ENCODE peak calls at places on chromosomes 12 and 14, in five cellular contexts. A is adrenal gland, W is A549, X is endothelial cell of umbilical vein, T is stomach. I is an unnamed sample.

GRCh38 chr12:93325855-93326254 is 51.9 kb upstream of the NUDT4 start:
- DNase-seq in A (no peak), X (no peak), W (no peak), T (no peak), I (peak)

GRCh38 chr14:70181276-70181675 is 7.5 kb downstream of the SLC8A3 start:
- DNase-seq in T (no peak), W (no peak), X (no peak), A (no peak), I (no peak)

GRCh38 chr12:6053541-6053940 is 70.9 kb downstream of the VWF start:
- DNase-seq in A (no peak), W (no peak), T (no peak), X (peak), I (no peak)

GRCh38 chr12:53217049-53217929 is 10.2 kb upstream of the ITGB7 start:
- DNase-seq in W (no peak), T (peak), A (peak), X (no peak), I (no peak)

GRCh38 chr14:79274641-79275366 is 936.5 kb downstream of the DIO2 start:
- DNase-seq in A (no peak), T (no peak), X (no peak), W (no peak), I (no peak)

GRCh38 chr12:107818984-107819383 is 44.5 kb downstream of the ASCL4 start:
- DNase-seq in W (no peak), T (no peak), X (no peak), A (peak), I (peak)

GRCh38 chr12:68871899-68872298 is 61.1 kb downstream of the CPM start:
- DNase-seq in X (peak), T (no peak), W (no peak), A (no peak), I (no peak)

GRCh38 chr12:96497800-96498199 is 8.4 kb downstream of the CFAP54 start:
- DNase-seq in A (no peak), W (no peak), T (no peak), X (no peak), I (no peak)

GRCh38 chr12:114726092-114726710 is 42.2 kb upstream of the TBX3 start:
- DNase-seq in A (peak), W (no peak), T (no peak), X (no peak), I (no peak)

GRCh38 chr12:77232045-77232444 is 166.7 kb upstream of the E2F7 start:
- DNase-seq in W (no peak), X (no peak), A (no peak), T (no peak), I (no peak)

GRCh38 chr12:123660328-123660727 is 10.6 kb upstream of the TCTN2 start:
- DNase-seq in T (no peak), A (no peak), X (no peak), W (peak), I (peak)

GRCh38 chr14:35088514-35088913 is 33.3 kb downstream of the PPP2R3C start:
- DNase-seq in A (no peak), W (no peak), T (no peak), X (no peak), I (no peak)

GRCh38 chr14:94341654-94342333 is 18.7 kb upstream of the SERPINA6 start:
- DNase-seq in X (no peak), T (no peak), W (no peak), A (no peak), I (no peak)

GRCh38 chr12:77500124-77500523 is 330.6 kb upstream of the NAV3 start:
- DNase-seq in T (no peak), X (no peak), A (no peak), W (no peak), I (no peak)

GRCh38 chr12:4118017-4118510 is 155.5 kb upstream of the CCND2 start:
- DNase-seq in T (no peak), A (peak), X (no peak), W (no peak), I (no peak)

GRCh38 chr12:11812558-11813421 is 163.3 kb downstream of the ETV6 start:
- DNase-seq in X (peak), T (no peak), W (no peak), A (peak), I (no peak)

GRCh38 chr12:43692064-43692463 is 66.5 kb downstream of the PUS7L start:
- DNase-seq in X (peak), W (no peak), A (no peak), T (no peak), I (peak)

GRCh38 chr14:99116741-99117295 is 155.2 kb downstream of the BCL11B start:
- DNase-seq in W (no peak), A (no peak), T (no peak), X (no peak), I (no peak)

GRCh38 chr14:36398463-36399291 is 78.2 kb upstream of the MBIP start:
- DNase-seq in A (no peak), T (no peak), X (no peak), W (no peak), I (no peak)

GRCh38 chr12:102957339-102958050 is at the start of gene ASCL1:
- DNase-seq in A (no peak), W (no peak), T (no peak), X (peak), I (no peak)

GRCh38 chr14:94386085-94387031 is 2.0 kb downstream of the SERPINA1 start:
- DNase-seq in W (no peak), A (no peak), T (no peak), X (no peak), I (no peak)

GRCh38 chr12:87302126-87302732 is 727.0 kb downstream of the C12orf50 start:
- DNase-seq in W (no peak), T (no peak), A (no peak), X (no peak), I (no peak)

GRCh38 chr12:14846042-14846587 is 2.8 kb upstream of the ART4 start:
- DNase-seq in T (no peak), A (no peak), W (no peak), X (peak), I (no peak)

GRCh38 chr14:73744175-73744867 is 30.1 kb upstream of the PNMA1 start:
- DNase-seq in A (peak), X (no peak), W (no peak), T (no peak), I (no peak)

GRCh38 chr12:15601210-15601800 is 187.9 kb downstream of the EPS8 start:
- DNase-seq in X (no peak), T (no peak), A (no peak), W (peak), I (no peak)

GRCh38 chr12:116400671-116401357 is 123.3 kb upstream of the MED13L start:
- DNase-seq in A (no peak), T (no peak), W (no peak), X (no peak), I (no peak)

GRCh38 chr14:38950676-38951075 is 152.4 kb downstream of the SEC23A start:
- DNase-seq in X (no peak), A (no peak), T (no peak), W (no peak), I (no peak)

GRCh38 chr12:102095677-102096263 is 24.1 kb downstream of the NUP37 start:
- DNase-seq in W (peak), A (no peak), T (no peak), X (peak), I (no peak)

GRCh38 chr14:89625208-89625987 is 208.4 kb upstream of the FOXN3 start:
- DNase-seq in A (peak), W (no peak), T (no peak), X (no peak), I (no peak)

GRCh38 chr14:69036757-69037506 is 57.8 kb upstream of the ACTN1 start:
- DNase-seq in X (no peak), W (no peak), T (no peak), A (no peak), I (no peak)

GRCh38 chr14:90611936-90612335 is 204.3 kb downstream of the TTC7B start:
- DNase-seq in W (no peak), A (no peak), T (no peak), X (peak), I (no peak)

GRCh38 chr12:127149226-127149964 is 1117.6 kb upstream of the TMEM132C start:
- DNase-seq in X (no peak), A (no peak), T (no peak), W (no peak), I (no peak)

GRCh38 chr12:19002192-19002591 is 127.3 kb upstream of the PLEKHA5 start:
- DNase-seq in T (no peak), A (no peak), X (no peak), W (no peak), I (no peak)

GRCh38 chr12:81757731-81758325 is 1.3 kb downstream of the PPFIA2 start:
- DNase-seq in W (no peak), X (no peak), T (no peak), A (no peak), I (no peak)

GRCh38 chr12:42865282-42865681 is 275.7 kb upstream of the PRICKLE1 start:
- DNase-seq in A (no peak), X (no peak), T (no peak), W (no peak), I (no peak)

GRCh38 chr14:54528973-54529372 is 19.3 kb downstream of the CGRRF1 start:
- DNase-seq in A (no peak), T (no peak), W (no peak), X (no peak), I (no peak)

GRCh38 chr12:27549801-27550652 is 26.0 kb downstream of the PPFIBP1 start:
- DNase-seq in T (peak), X (peak), W (peak), A (peak), I (peak)

GRCh38 chr14:93065272-93065730 is 50.4 kb downstream of the ITPK1 start:
- DNase-seq in W (no peak), A (no peak), T (no peak), X (no peak), I (no peak)

GRCh38 chr12:4448943-4449861 is 3.6 kb upstream of the FGF6 start:
- DNase-seq in W (no peak), X (no peak), T (no peak), A (no peak), I (no peak)

GRCh38 chr14:35355981-35356839 is 48.3 kb downstream of the NFKBIA start:
- DNase-seq in X (no peak), A (no peak), T (no peak), W (no peak), I (no peak)

GRCh38 chr12:132717531-132718387 is 7.1 kb downstream of the PGAM5 start:
- DNase-seq in A (no peak), X (no peak), T (no peak), W (no peak), I (no peak)
- TF ChIP-seq POLR2A in A (no peak), X (no peak), T (no peak), W (no peak), I (no peak)

GRCh38 chr14:50797250-50798047 is 33.5 kb downstream of the NIN start:
- DNase-seq in T (no peak), A (no peak), W (no peak), X (no peak), I (no peak)
- TF ChIP-seq POLR2A in T (no peak), A (no peak), W (no peak), X (no peak), I (no peak)

GRCh38 chr14:105011312-105011990 is 9.4 kb downstream of the CDCA4 start:
- DNase-seq in A (no peak), X (no peak), W (no peak), T (no peak), I (no peak)

GRCh38 chr14:105012171-105012985 is 8.5 kb downstream of the CDCA4 start:
- DNase-seq in T (peak), X (no peak), A (peak), W (peak), I (no peak)

GRCh38 chr14:105010106-105010505 is 10.8 kb downstream of the CDCA4 start:
- DNase-seq in W (no peak), A (no peak), X (no peak), T (no peak), I (no peak)

GRCh38 chr14:105013150-105013787 is 7.6 kb downstream of the CDCA4 start:
- DNase-seq in T (no peak), W (no peak), A (peak), X (no peak), I (no peak)

GRCh38 chr14:105010891-105011291 is 10.0 kb downstream of the CDCA4 start:
- DNase-seq in A (no peak), X (no peak), T (no peak), W (no peak), I (no peak)
- TF ChIP-seq POLR2A in A (no peak), X (no peak), T (no peak), W (no peak), I (no peak)

GRCh38 chr12:30939234-30939633 is 12.7 kb downstream of the TSPAN11 start:
- DNase-seq in A (no peak), X (no peak), T (no peak), W (no peak), I (no peak)
- TF ChIP-seq POLR2A in A (no peak), X (no peak), T (no peak), W (no peak), I (no peak)

GRCh38 chr12:110468212-110469048 is at the start of the genes FAM216A and GPN3:
- DNase-seq in X (peak), T (peak), W (peak), A (peak), I (peak)

GRCh38 chr12:110465024-110465423 is 3.0 kb downstream of the GPN3 start:
- DNase-seq in T (no peak), A (no peak), W (no peak), X (no peak), I (no peak)

GRCh38 chr12:110466791-110467190 is 1.3 kb downstream of the GPN3 start:
- DNase-seq in X (no peak), T (no peak), W (no peak), A (no peak), I (no peak)

DNA sequence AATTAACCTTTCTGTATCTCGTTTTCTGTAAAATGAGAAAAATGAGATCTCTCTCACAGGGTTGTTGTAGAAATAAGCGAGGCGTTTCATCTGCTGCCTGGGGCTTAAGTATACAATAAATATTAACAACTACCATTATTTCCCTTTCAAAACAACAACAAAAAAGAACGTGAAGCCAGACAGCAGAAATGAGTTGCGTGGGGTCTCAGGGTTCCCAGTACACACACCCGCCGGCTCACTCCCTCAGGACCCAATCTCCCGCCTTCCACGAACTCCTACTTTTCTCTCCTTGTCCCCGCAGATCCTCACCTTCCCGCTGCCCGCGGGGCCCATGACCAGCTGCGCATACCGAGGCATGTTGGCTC is 228 bp downstream of the GPN3 start:
- DNase-seq in W (no peak), A (no peak), X (no peak), T (no peak), I (no peak)
- TF ChIP-seq POLR2A in W (no peak), A (peak), X (no peak), T (no peak), I (peak)

GRCh38 chr12:120117961-120118709 is 1.6 kb upstream of the RAB35 start:
- DNase-seq in A (no peak), W (peak), T (no peak), X (peak), I (no peak)

GRCh38 chr12:120118710-120119097 is 2.2 kb upstream of the RAB35 start:
- DNase-seq in A (no peak), T (no peak), W (no peak), X (peak), I (no peak)

GRCh38 chr12:120116443-120116791 is at the start of gene RAB35:
- DNase-seq in A (no peak), W (peak), T (no peak), X (no peak), I (no peak)

GRCh38 chr12:120115692-120116442 is 686 bp downstream of the RAB35 start:
- DNase-seq in X (peak), A (peak), W (peak), T (no peak), I (peak)

DNA sequence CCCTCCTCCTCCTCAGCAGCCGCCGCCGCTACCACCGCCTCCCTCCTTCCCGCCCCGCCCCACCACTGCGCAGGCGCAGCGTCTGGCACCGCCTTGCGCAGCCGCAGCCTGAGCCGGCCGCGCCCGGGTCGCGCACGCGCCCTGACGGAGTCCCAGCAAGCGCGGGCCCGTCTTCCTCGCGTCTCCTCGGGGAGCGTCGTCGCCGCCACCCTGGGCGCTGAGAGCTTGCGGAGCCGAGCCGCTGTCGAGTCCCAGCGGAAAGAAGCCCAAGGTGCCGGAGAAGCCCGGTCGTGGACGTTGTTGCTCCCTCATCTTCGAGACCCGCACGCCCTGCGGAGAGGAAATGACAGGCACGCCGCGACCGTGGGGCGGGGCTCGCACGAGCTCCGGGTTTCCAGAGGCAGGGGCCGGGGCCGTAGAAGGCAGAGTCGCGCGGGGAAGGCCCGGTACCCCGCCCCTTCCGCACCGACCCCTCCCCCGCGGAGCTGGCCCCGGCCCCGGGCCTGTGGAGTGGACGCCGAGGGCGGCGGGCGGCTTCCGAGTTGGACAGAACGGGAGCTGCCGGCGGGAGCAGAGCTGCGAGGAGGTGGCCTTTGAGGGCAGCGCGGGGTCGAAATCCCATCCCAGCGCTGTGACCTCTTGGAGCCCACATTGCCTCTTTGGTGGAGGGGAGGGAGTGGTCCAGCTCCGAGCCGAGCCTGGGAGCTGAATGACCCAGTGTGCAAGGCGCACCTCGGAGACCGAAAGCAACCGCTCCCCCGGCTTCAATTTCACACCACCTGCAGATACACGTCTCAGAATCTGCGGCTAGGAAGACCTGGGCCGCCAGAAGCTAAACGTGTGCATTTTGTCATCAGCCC is 469 bp upstream of the RAB35 start:
- DNase-seq in A (peak), W (peak), X (peak), T (peak), I (peak)
- TF ChIP-seq POLR2A in A (peak), W (peak), X (peak), T (peak), I (peak)

GRCh38 chr14:106269029-106269428 is 742.6 kb downstream of the TMEM121 start:
- DNase-seq in X (no peak), W (no peak), T (no peak), A (no peak), I (no peak)
- TF ChIP-seq POLR2A in X (no peak), W (no peak), T (no peak), A (no peak), I (no peak)

I was measured in H54.